ENCODE peak calls at places on chromosomes 11 and 22, in five cellular contexts. R is cardiac muscle cell, L is PC-9, V is testis, H is Caco-2. X is an unnamed sample. For H3K4me1, the result is how much of the 10 kb centered on the place peaks cover.

GRCh38 chr22:25076281-25076680 is 123.4 kb upstream of the CRYBB3 start:
- DNase-seq in R (no peak), H (no peak), L (no peak), V (no peak), X (no peak)

GRCh38 chr11:78606667-78607066 is 32.0 kb upstream of the NARS2 start:
- DNase-seq in L (peak), R (no peak), V (no peak), H (no peak), X (no peak)

GRCh38 chr11:128026596-128026995 is 560.8 kb downstream of the ETS1 start:
- DNase-seq in R (no peak), V (no peak), H (no peak), L (peak), X (no peak)

GRCh38 chr11:28250192-28250591 is 142.0 kb downstream of the METTL15 start:
- DNase-seq in L (no peak), R (no peak), H (no peak), V (no peak), X (no peak)

GRCh38 chr11:116918925-116919653 is 81.7 kb upstream of the APOA1 start:
- DNase-seq in H (no peak), R (no peak), V (no peak), L (no peak), X (no peak)

GRCh38 chr11:107583629-107584195 is 7.2 kb upstream of the ELMOD1 start:
- DNase-seq in H (no peak), V (no peak), L (no peak), R (no peak), X (no peak)

GRCh38 chr11:117037279-117037951 is 60.8 kb downstream of the SIK3 start:
- DNase-seq in V (no peak), R (no peak), L (no peak), H (no peak), X (no peak)

GRCh38 chr11:4123218-4123617 is 28.6 kb downstream of the RRM1 start:
- DNase-seq in R (no peak), V (no peak), L (no peak), H (no peak), X (no peak)

GRCh38 chr11:117061256-117061655 is 37.0 kb downstream of the SIK3 start:
- DNase-seq in R (no peak), V (no peak), H (no peak), L (no peak), X (no peak)

GRCh38 chr11:107043242-107043991 is 25.1 kb upstream of the GUCY1A2 start:
- DNase-seq in H (no peak), V (no peak), L (peak), R (no peak), X (no peak)

GRCh38 chr22:19065298-19065859 is 56.8 kb downstream of the DGCR2 start:
- DNase-seq in L (no peak), R (no peak), H (no peak), V (no peak), X (no peak)

GRCh38 chr11:100810146-100810545 is 123.1 kb downstream of the ARHGAP42 start:
- DNase-seq in L (no peak), R (no peak), V (no peak), H (no peak), X (no peak)

GRCh38 chr11:45092901-45093760 is 53.3 kb upstream of the PRDM11 start:
- DNase-seq in H (no peak), L (no peak), V (no peak), R (no peak), X (no peak)

GRCh38 chr22:33706100-33706499 is 214.2 kb downstream of the LARGE1 start:
- DNase-seq in V (no peak), R (peak), H (no peak), L (no peak), X (no peak)

GRCh38 chr11:61551630-61552029 is 29.2 kb downstream of the SYT7 start:
- DNase-seq in R (no peak), H (no peak), L (no peak), V (peak), X (no peak)

GRCh38 chr22:28930357-28931007 is 47.1 kb downstream of the ZNRF3 start:
- DNase-seq in H (no peak), R (no peak), L (no peak), V (no peak), X (no peak)

GRCh38 chr11:17597770-17598169 is 50.7 kb downstream of the OTOG start:
- DNase-seq in L (no peak), R (no peak), V (peak), H (no peak), X (no peak)

GRCh38 chr11:30889116-30889765 is 303.1 kb upstream of the MPPED2 start:
- DNase-seq in H (no peak), R (no peak), L (no peak), V (no peak), X (no peak)

GRCh38 chr11:13009921-13010736 is 1.0 kb downstream of the RASSF10 start:
- DNase-seq in V (peak), R (peak), L (no peak), H (peak), X (peak)

GRCh38 chr22:42262964-42263363 is 7.5 kb downstream of the TCF20 start:
- DNase-seq in R (no peak), V (no peak), L (no peak), H (no peak), X (no peak)

GRCh38 chr22:42268852-42269406 is 1.5 kb downstream of the TCF20 start:
- DNase-seq in L (no peak), V (no peak), H (no peak), R (no peak), X (no peak)

GRCh38 chr22:42261266-42261665 is 9.2 kb downstream of the TCF20 start:
- DNase-seq in H (no peak), L (no peak), V (no peak), R (no peak), X (no peak)

GRCh38 chr22:42263944-42264343 is 6.5 kb downstream of the TCF20 start:
- DNase-seq in V (no peak), R (no peak), L (no peak), H (no peak), X (no peak)

GRCh38 chr22:42265321-42265720 is 5.1 kb downstream of the TCF20 start:
- DNase-seq in L (no peak), H (no peak), V (no peak), R (no peak), X (no peak)
- H3K4me1 ChIP-seq in L (under half), H (under half), V (under half), R (under half), X (under half)

GRCh38 chr22:46028069-46028991 is 51.4 kb upstream of the WNT7B start:
- DNase-seq in L (no peak), V (no peak), H (no peak), R (no peak), X (no peak)
- H3K4me3 ChIP-seq in L (no peak), V (no peak), H (no peak), R (no peak), X (no peak)

GRCh38 chr11:65117206-65118096 is at the start of gene ZNHIT2:
- DNase-seq in H (peak), L (peak), R (peak), V (peak), X (peak)

GRCh38 chr11:65119670-65119995 is 2.1 kb upstream of the ZNHIT2 start:
- DNase-seq in H (no peak), V (no peak), L (no peak), R (no peak), X (no peak)

GRCh38 chr11:65116370-65117205 is 913 bp downstream of the ZNHIT2 start:
- DNase-seq in H (peak), L (peak), V (peak), R (peak), X (no peak)

GRCh38 chr11:65120831-65121230 is 1.1 kb downstream of the FAU start:
- DNase-seq in H (no peak), R (no peak), V (no peak), L (no peak), X (no peak)

GRCh38 chr11:65118097-65118837 is 766 bp upstream of the ZNHIT2 start:
- DNase-seq in R (no peak), V (no peak), H (no peak), L (no peak), X (no peak)
- TF ChIP-seq CTCF in R (no peak), V (peak), H (no peak), L (peak), X (no peak)

GRCh38 chr11:134124660-134125451 is 56.0 kb downstream of the JAM3 start:
- DNase-seq in H (no peak), L (no peak), R (peak), V (peak), X (peak)

GRCh38 chr11:134120921-134121526 is 52.2 kb downstream of the JAM3 start:
- DNase-seq in R (no peak), H (no peak), V (peak), L (no peak), X (peak)

GRCh38 chr11:134126197-134126822 is 57.4 kb downstream of the JAM3 start:
- DNase-seq in R (no peak), V (no peak), L (no peak), H (no peak), X (peak)

GRCh38 chr11:134120143-134120850 is 51.4 kb downstream of the JAM3 start:
- DNase-seq in H (no peak), V (peak), L (no peak), R (peak), X (no peak)

DNA sequence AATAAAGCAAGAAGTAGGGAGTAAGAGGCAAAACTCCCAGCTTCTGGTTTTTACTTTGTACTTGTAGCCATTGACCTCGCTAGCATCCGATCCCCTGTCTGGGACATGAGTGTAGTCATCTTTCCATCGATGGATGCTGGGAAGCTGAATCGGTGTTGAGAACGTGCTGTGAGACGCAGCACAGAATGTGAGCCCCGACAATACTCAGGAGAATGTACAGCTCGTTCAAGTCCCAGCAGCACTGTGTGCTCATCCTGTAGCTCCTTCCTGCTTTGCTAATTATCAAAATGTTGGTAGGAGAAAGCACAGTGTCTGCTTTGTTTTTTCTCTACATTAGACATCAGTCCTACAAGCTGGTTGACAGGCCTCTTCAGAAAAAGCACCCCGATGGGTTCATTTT is 56.6 kb downstream of the JAM3 start:
- DNase-seq in H (no peak), L (no peak), R (peak), V (no peak), X (no peak)
- H3K4me1 ChIP-seq in H (under half), L (under half), R (under half), V (under half), X (under half)

DNA sequence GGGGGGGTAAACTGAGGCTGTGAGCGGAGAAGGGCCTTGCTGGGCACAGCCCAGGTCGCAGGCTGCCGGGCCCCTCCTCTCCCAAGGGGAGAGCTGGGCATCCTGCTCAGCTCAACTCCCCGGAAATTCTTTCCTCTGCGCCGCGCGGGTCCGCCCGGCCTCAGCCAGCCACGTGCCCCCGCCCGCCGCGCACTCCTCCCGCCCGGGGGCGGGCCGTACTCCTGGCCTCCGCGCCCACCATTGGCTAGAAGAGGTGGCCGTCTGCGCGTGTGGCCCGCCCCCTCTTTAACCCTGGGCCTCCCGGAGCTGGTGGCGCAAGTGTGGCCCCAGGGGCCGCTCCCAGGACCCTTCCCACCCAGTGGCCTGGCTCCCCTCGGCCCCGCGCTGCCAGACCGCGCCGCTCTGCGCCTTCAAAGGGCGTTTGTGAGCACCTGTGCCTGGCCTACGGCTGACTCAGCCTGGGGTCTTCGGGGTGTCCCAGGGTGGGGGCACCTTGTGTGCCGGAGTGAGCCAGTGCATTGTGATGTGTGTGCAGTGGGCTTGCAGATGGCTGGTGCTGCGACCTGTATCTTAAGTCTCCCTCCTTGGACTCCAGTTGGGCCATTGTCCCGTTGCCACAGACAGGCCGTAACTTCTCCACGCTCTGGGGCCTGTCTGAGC is 2.0 kb downstream of the MRGPRF start:
- DNase-seq in L (peak), V (peak), H (no peak), R (peak), X (no peak)
- H3K4me3 ChIP-seq in L (peak), V (peak), H (no peak), R (no peak), X (no peak)

DNA sequence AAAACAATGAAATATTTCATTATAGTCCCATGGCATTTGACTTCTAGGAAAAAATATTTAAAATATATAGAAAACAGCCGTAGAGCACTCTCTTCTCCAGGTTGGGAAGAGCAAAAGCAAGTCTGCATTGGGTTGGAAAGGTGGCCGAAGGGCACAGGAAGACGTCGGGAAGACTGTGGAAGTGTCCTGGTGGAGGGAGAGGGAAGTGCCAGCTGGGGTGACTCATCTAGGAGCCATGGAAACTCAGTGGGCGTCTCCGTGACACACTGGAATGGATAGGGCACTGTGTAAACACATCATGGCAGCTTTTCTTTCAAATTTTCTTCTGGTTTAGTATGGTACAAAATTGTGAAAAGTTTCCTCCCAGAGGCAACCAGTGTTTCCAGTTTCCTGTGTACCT is 12.7 kb downstream of the GTPBP1 start:
- DNase-seq in V (no peak), H (peak), R (no peak), L (peak), X (peak)
- TF ChIP-seq CTCF in V (peak), H (peak), R (peak), L (peak), X (peak)

DNA sequence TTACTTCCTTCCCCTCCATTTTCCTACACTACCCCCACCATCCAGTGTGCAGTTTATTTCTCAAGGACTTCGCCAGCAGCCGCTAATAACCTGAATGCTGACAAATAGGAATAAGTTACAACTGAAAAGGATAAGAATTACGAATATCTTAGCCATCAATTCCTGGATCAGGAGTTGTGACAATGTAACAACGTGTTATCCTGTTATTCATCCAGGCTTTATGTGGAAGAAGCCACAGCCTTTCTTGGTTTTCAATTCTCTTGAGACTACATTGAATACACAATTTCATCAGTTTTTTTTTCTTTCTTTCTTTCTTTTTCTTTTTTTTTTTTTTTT is 5.8 kb downstream of the HBG1 start:
- DNase-seq in H (no peak), V (no peak), L (no peak), R (no peak), X (no peak)
- H3K4me1 ChIP-seq in H (under half), V (under half), L (under half), R (under half), X (under half)

GRCh38 chr11:1041149-1041467 is 4.6 kb upstream of the MUC6 start:
- DNase-seq in H (no peak), R (no peak), L (no peak), V (no peak), X (peak)

GRCh38 chr11:1042626-1043562 is 6.4 kb upstream of the MUC6 start:
- DNase-seq in L (no peak), V (no peak), R (no peak), H (no peak), X (peak)

GRCh38 chr11:1040428-1041148 is 4.1 kb upstream of the MUC6 start:
- DNase-seq in L (peak), H (no peak), R (no peak), V (no peak), X (peak)

GRCh38 chr11:1041471-1041870 is 5.0 kb upstream of the MUC6 start:
- DNase-seq in V (no peak), H (no peak), L (peak), R (no peak), X (peak)

DNA sequence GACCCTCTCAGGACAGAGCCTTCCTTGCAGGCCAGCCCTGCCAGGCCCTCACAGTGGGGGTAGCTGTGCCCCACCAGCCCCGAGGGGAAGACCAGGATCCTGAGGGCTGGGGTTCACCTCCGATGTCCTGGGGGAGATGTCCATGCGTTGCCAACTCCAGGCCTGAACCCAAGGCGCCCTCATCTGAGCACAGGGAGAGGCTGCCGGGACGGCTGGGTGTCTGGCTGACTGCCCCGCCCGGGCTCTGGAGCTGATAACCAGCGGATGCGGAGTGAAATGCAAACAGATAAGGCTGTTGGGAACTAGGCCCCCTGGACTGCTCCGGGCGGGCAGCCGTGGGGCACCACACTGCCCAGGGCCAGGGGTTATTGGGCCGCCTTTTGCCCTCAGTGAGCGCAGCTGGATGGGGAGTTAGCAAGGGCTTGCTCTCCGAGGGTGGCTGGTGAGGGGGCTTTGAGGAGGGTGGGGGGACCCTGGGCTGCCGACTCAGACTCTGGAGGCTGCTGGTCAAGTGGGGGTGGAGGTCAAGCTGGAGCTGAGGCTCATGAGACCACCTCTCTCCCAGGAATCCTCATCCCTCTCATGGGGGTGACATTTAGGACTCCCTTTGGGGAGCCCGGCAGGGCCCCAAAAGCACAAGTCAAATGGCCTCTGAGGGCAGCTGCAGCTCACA is 5.6 kb upstream of the MUC6 start:
- DNase-seq in V (peak), L (peak), R (no peak), H (peak), X (peak)
- H3K4me3 ChIP-seq in V (no peak), L (peak), R (no peak), H (no peak), X (no peak)